ENCODE peak calls at places on chromosomes 11 and 22, in six cellular contexts. L is coronary artery, W is natural killer cell, B is lower leg skin, K is Calu3, D is right atrium auricular region. C is an unnamed sample.
A peak's percentile ranks its signal among the peaks of the same experiment; 100 is the strongest.

GRCh38 chr11:112612283-112612849 is 348.9 kb upstream of the NCAM1 start:
- DNase-seq in L (no peak), W (no peak), B (no peak), K (peak; percentile 27), D (no peak), C (no peak)

GRCh38 chr11:73275381-73275750 is 3.2 kb downstream of the P2RY6 start:
- DNase-seq in L (no peak), W (no peak), B (no peak), K (no peak), D (no peak), C (no peak)

GRCh38 chr22:22666307-22667091 is 22.1 kb downstream of the GGTLC2 start:
- DNase-seq in L (no peak), W (peak; percentile 22), B (no peak), K (peak; percentile 72), D (no peak), C (no peak)

GRCh38 chr11:31422703-31423102 is 53.0 kb downstream of the DNAJC24 start:
- DNase-seq in L (no peak), W (no peak), B (no peak), K (no peak), D (no peak), C (no peak)

GRCh38 chr11:41497974-41498373 is 38.5 kb upstream of the LRRC4C start:
- DNase-seq in L (no peak), W (no peak), B (no peak), K (no peak), D (no peak), C (no peak)

GRCh38 chr22:47010211-47010610 is 247.8 kb downstream of the TBC1D22A start:
- DNase-seq in L (no peak), W (no peak), B (no peak), K (no peak), D (no peak), C (no peak)

GRCh38 chr22:37818397-37819099 is 4.6 kb upstream of the GALR3 start:
- DNase-seq in L (no peak), W (peak; percentile 58), B (no peak), K (peak; percentile 66), D (no peak), C (peak; percentile 72)

GRCh38 chr11:19703211-19703610 is 9.4 kb upstream of the NAV2 start:
- DNase-seq in L (no peak), W (no peak), B (no peak), K (no peak), D (no peak), C (no peak)

GRCh38 chr11:31531293-31531692 is 21.7 kb downstream of the ELP4 start:
- DNase-seq in L (no peak), W (no peak), B (no peak), K (no peak), D (no peak), C (no peak)

GRCh38 chr22:49865156-49865555 is 11.5 kb downstream of the ZBED4 start:
- DNase-seq in L (no peak), W (no peak), B (no peak), K (no peak), D (no peak), C (no peak)

GRCh38 chr11:104946907-104947306 is 21.5 kb downstream of the CASP4 start:
- DNase-seq in L (no peak), W (no peak), B (no peak), K (peak; percentile 13), D (no peak), C (no peak)

GRCh38 chr11:120938255-120938654 is 85.6 kb upstream of the TBCEL start:
- DNase-seq in L (no peak), W (no peak), B (no peak), K (no peak), D (no peak), C (no peak)

GRCh38 chr22:39318507-39319283 is 728 bp downstream of the RPL3 start:
- DNase-seq in L (no peak), W (no peak), B (peak; percentile 35), K (no peak), D (no peak), C (no peak)

GRCh38 chr11:104965735-104966134 is 2.6 kb downstream of the CASP4 start:
- DNase-seq in L (no peak), W (no peak), B (no peak), K (peak; percentile 23), D (no peak), C (no peak)

GRCh38 chr11:130145975-130146776 is 13.4 kb upstream of the ST14 start:
- DNase-seq in L (peak; percentile 73), W (no peak), B (no peak), K (peak; percentile 93), D (no peak), C (no peak)

GRCh38 chr11:12052676-12053605 is 44.5 kb upstream of the DKK3 start:
- DNase-seq in L (no peak), W (no peak), B (no peak), K (peak; percentile 30), D (peak; percentile 54), C (no peak)

GRCh38 chr22:41946360-41947180 is at the start of gene CENPM:
- DNase-seq in L (peak; percentile 90), W (peak; percentile 82), B (peak; percentile 92), K (peak; percentile 97), D (peak; percentile 92), C (peak; percentile 82)

GRCh38 chr22:44737414-44738346 is 14.7 kb upstream of the ARHGAP8 start:
- DNase-seq in L (no peak), W (no peak), B (no peak), K (no peak), D (no peak), C (no peak)

GRCh38 chr11:95853138-95853537 is 62.8 kb downstream of the CEP57 start:
- DNase-seq in L (no peak), W (no peak), B (no peak), K (no peak), D (no peak), C (no peak)

GRCh38 chr11:76888989-76889388 is 28.3 kb downstream of the ACER3 start:
- DNase-seq in L (no peak), W (no peak), B (no peak), K (no peak), D (no peak), C (no peak)

DNA sequence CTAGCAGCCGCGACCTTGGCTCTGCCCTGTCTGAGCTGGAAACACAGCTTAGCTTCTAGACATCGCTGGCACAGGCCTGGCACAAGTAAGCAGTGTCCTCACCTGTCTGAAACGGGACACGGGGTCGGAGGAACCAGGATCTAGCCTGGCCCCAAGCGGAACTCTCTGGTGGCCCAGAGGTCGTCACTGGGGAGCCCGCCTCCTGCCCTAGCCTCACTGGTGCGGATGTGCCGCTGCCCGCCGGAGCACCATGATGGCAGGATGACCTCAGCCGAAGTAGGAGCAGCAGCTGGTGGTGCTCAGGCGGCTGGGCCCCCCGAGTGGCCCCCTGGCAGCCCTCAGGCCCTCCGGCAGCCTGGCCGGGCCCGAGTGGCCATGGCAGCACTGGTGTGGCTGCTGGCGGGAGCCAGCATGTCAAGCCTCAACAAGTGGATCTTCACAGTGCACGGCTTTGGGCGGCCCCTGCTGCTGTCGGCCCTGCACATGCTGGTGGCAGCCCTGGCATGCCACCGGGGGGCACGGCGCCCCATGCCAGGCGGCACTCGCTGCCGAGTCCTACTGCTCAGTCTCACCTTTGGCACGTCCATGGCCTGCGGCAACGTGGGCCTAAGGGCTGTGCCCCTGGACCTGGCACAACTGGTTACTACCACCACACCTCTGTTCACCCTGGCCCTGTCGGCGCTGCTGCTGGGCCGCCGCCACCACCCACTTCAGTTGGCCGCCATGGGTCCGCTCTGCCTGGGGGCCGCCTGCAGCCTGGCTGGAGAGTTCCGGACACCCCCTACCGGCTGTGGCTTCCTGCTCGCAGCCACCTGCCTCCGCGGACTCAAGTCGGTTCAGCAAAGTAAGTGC is 871 bp downstream of the SLC35E4 start:
- DNase-seq in L (no peak), W (peak; percentile 31), B (peak; percentile 18), K (peak; percentile 21), D (no peak), C (no peak)
- TF ChIP-seq CTCF in L (no peak), W (no peak), B (no peak), K (peak; percentile 32), D (no peak), C (no peak)

GRCh38 chr11:126163074-126163700 is 48.3 kb downstream of the RPUSD4 start:
- DNase-seq in L (no peak), W (no peak), B (peak; percentile 77), K (no peak), D (no peak), C (no peak)
- TF ChIP-seq CTCF in L (no peak), W (no peak), B (no peak), K (no peak), D (no peak), C (no peak)

GRCh38 chr22:19505735-19506126 is 18.5 kb downstream of the CLDN5 start:
- DNase-seq in L (no peak), W (no peak), B (no peak), K (no peak), D (no peak), C (no peak)

GRCh38 chr22:19504900-19505734 is 19.1 kb downstream of the CLDN5 start:
- DNase-seq in L (no peak), W (no peak), B (no peak), K (no peak), D (no peak), C (no peak)

GRCh38 chr22:19503367-19503766 is 20.8 kb downstream of the CLDN5 start:
- DNase-seq in L (no peak), W (no peak), B (no peak), K (no peak), D (no peak), C (no peak)

GRCh38 chr22:19501897-19502447 is 22.2 kb downstream of the CLDN5 start:
- DNase-seq in L (no peak), W (no peak), B (no peak), K (no peak), D (no peak), C (no peak)

DNA sequence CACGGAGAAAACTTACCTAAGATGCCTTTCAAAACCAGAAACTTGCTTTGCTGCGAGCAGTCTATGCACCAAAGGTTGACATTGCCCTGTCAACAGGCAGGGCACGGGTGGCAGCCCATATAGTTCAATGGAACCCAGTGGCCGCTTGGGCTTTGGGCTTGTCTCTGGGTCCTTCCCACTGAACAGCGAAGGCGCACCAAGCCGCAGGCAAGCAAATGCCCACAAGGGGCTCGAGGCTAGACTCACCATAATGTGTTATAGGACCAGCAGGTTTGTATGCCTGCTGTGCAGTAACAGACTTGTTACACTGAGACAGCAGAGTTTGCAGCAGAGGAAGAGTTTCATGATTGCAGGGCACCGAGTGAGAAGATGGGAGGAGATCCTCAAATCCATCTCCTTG is 20.3 kb downstream of the CLDN5 start:
- DNase-seq in L (no peak), W (no peak), B (no peak), K (no peak), D (no peak), C (no peak)
- TF ChIP-seq CTCF in L (no peak), W (no peak), B (no peak), K (no peak), D (no peak), C (no peak)

DNA sequence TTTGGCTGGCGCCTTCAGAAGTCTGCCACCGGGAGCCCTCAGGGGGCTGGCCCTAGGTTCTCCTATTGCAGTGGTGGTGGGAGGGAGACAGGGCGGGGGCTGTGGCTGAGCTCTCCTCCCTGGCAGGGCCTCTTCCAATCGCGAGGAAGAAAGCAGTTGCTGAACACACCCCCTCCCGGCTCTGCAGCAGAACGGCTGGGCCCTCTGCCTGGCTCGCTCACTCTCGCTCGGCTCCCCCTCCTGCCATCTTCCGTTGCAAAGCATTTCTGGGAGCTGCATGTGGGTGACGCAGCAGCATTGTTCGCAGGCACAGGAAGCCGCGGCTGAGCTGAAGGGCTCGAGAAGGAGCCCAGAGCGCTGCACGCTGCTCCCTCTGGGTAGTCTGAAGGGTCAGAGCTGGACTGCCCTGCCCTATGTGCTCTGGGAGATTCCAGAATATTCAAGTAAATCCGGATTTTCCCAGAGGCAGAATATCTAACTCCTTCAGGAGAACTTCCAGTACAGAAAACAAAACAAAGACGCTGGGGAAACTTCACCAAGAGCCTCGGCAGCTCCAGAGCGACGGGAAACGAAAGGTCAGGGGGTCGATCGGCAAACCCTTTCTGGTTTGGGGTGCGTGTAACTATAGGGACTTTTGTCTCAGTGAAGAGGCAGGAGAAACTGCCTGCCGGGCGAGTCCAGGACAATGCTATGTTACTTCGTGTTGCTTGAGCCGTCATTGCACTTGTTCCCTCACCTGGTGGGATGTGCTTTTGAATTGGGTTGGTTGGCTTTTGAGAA is 26.3 kb upstream of the GRK2 start:
- DNase-seq in L (peak; percentile 98), W (peak; percentile 88), B (peak; percentile 97), K (peak; percentile 98), D (peak; percentile 97), C (peak; percentile 96)
- TF ChIP-seq CTCF in L (no peak), W (no peak), B (no peak), K (no peak), D (no peak), C (no peak)

C was measured in CD14-positive monocyte.